ENCODE peak calls at places on chromosome 21, in six cellular contexts. A is right lobe of liver, O is spleen, C is colonic mucosa, R is H9, B is testis. P is an unnamed sample. For H3K4me1 and H3K27me3, the result is how much of the 10 kb centered on the place peaks cover.

GRCh38 chr21:34511154-34511553 is 856 bp downstream of the KCNE1 start:
- DNase-seq in A (no peak), O (no peak), C (no peak), R (no peak), B (no peak), P (no peak)

GRCh38 chr21:16145479-16145878 is 415.7 kb downstream of the USP25 start:
- DNase-seq in A (no peak), O (peak), C (no peak), R (no peak), B (no peak), P (peak)

GRCh38 chr21:15986277-15986676 is 256.5 kb downstream of the USP25 start:
- DNase-seq in A (no peak), O (no peak), C (no peak), R (no peak), B (no peak), P (peak)

GRCh38 chr21:41681336-41681801 is 85.5 kb downstream of the RIPK4 start:
- DNase-seq in A (no peak), O (peak), C (no peak), R (no peak), B (no peak), P (no peak)

GRCh38 chr21:25885880-25886279 is 151.1 kb downstream of the GABPA start:
- DNase-seq in A (no peak), O (no peak), C (no peak), R (no peak), B (no peak), P (no peak)

GRCh38 chr21:42456457-42456856 is 39.6 kb downstream of the RSPH1 start:
- DNase-seq in A (no peak), O (peak), C (no peak), R (no peak), B (no peak), P (no peak)

GRCh38 chr21:15967661-15968060 is 237.9 kb downstream of the USP25 start:
- DNase-seq in A (no peak), O (no peak), C (no peak), R (no peak), B (no peak), P (no peak)

GRCh38 chr21:25733859-25734653 is 648 bp downstream of the ATP5PF start:
- DNase-seq in A (no peak), O (peak), C (peak), R (no peak), B (no peak), P (peak)

GRCh38 chr21:42525676-42526378 is 12.2 kb downstream of the SLC37A1 start:
- DNase-seq in A (no peak), O (no peak), C (no peak), R (no peak), B (no peak), P (no peak)

GRCh38 chr21:19286901-19287300 is 883.3 kb upstream of the TMPRSS15 start:
- DNase-seq in A (no peak), O (no peak), C (no peak), R (no peak), B (no peak), P (no peak)

GRCh38 chr21:40445349-40445921 is 401.5 kb downstream of the DSCAM start:
- DNase-seq in A (no peak), O (no peak), C (no peak), R (no peak), B (no peak), P (no peak)

GRCh38 chr21:41650526-41651145 is 116.2 kb downstream of the RIPK4 start:
- DNase-seq in A (no peak), O (peak), C (no peak), R (no peak), B (no peak), P (no peak)

GRCh38 chr21:29302340-29302991 is 3.7 kb downstream of the BACH1 start:
- DNase-seq in A (no peak), O (no peak), C (no peak), R (no peak), B (no peak), P (no peak)
- H3K4me1 ChIP-seq in A (under half), O (half or more), C (under half), R (under half), B (under half), P (under half)

GRCh38 chr21:31915566-31915965 is 42.7 kb downstream of the HUNK start:
- DNase-seq in A (no peak), O (no peak), C (no peak), R (no peak), B (no peak), P (no peak)

GRCh38 chr21:31921079-31921478 is 48.3 kb downstream of the HUNK start:
- DNase-seq in A (no peak), O (no peak), C (no peak), R (no peak), B (no peak), P (no peak)

GRCh38 chr21:31917108-31917507 is 44.3 kb downstream of the HUNK start:
- DNase-seq in A (no peak), O (no peak), C (no peak), R (no peak), B (no peak), P (no peak)

GRCh38 chr21:31920275-31920674 is 47.5 kb downstream of the HUNK start:
- DNase-seq in A (no peak), O (no peak), C (no peak), R (no peak), B (no peak), P (no peak)

GRCh38 chr21:31918250-31918775 is 45.5 kb downstream of the HUNK start:
- DNase-seq in A (no peak), O (no peak), C (no peak), R (no peak), B (no peak), P (no peak)
- H3K27me3 ChIP-seq in A (under half), O (under half), C (under half), R (under half), B (under half), P (under half)

GRCh38 chr21:46634427-46634826 is 1.0 kb upstream of the PRMT2 start:
- DNase-seq in A (no peak), O (no peak), C (peak), R (no peak), B (no peak), P (no peak)

GRCh38 chr21:46635324-46636180 is at the start of gene PRMT2:
- DNase-seq in A (peak), O (peak), C (peak), R (peak), B (peak), P (peak)

GRCh38 chr21:46633561-46633960 is 1.9 kb upstream of the PRMT2 start:
- DNase-seq in A (no peak), O (no peak), C (no peak), R (no peak), B (no peak), P (no peak)

GRCh38 chr21:46636181-46636512 is 673 bp downstream of the PRMT2 start:
- DNase-seq in A (no peak), O (no peak), C (no peak), R (no peak), B (no peak), P (no peak)

DNA sequence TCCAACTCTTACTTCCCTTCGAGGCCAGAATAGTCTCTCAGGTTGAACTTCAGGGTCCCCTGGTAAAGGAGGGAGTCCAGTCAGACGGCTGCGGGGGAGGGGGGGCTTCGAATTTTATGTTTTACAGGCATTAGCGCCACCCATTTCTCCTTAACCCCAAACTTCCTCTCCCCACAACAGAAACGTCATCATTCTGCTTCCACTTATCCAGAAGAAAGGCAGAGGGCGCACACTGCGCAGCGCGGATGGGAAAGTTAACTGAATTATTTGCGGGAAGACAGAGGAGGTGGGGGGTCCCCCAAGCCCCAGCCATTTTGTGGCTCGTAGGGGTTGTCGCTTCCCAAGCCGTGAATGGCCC is 529 bp upstream of the PRMT2 start:
- DNase-seq in A (peak), O (no peak), C (peak), R (no peak), B (peak), P (peak)
- TF ChIP-seq CTCF in A (peak), O (peak), C (no peak), R (peak), B (peak), P (peak)

DNA sequence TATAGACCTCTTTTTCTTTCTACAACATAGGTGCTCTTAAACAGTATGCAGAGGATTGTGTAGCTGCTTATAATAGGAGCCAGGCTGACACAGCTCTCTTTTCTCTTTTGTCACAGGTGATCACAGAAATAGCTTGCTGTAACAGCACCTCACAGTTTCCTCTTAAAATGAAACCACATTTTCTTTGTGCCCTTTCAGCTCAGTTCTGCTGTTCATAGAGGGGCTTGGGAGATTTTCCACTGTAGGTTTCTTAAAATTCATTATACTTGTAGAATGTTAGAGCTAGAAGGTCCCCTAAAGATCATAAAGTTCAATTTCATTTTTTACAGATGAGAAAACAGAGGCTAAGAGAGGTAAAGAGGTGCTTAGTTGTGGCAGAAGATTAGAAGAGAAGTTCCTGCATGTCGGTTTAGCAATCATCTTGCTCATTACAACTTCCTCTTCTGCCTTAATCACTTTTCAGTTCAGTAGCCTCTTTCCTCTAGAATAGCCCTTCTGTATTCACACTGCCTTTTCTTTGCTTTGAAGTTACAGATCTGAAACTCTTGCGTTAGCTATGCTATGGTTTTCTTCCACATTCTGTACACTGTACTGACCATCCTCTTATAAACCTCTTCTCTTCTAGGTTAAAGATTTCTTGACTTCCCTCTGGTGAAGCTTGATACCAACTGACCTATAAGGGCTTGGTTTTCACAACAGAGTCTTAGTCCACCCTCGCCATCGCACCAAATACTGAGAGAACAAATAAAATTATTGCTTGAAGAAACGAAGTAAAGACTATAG is 35.1 kb downstream of the C21orf91 start:
- DNase-seq in A (no peak), O (no peak), C (no peak), R (no peak), B (no peak), P (no peak)
- H3K4me1 ChIP-seq in A (under half), O (half or more), C (under half), R (under half), B (under half), P (under half)

GRCh38 chr21:45868488-45868887 is 113.1 kb upstream of the COL6A1 start:
- DNase-seq in A (no peak), O (peak), C (no peak), R (peak), B (no peak), P (no peak)
- H3K27me3 ChIP-seq in A (under half), O (under half), C (under half), R (under half), B (under half), P (under half)

DNA sequence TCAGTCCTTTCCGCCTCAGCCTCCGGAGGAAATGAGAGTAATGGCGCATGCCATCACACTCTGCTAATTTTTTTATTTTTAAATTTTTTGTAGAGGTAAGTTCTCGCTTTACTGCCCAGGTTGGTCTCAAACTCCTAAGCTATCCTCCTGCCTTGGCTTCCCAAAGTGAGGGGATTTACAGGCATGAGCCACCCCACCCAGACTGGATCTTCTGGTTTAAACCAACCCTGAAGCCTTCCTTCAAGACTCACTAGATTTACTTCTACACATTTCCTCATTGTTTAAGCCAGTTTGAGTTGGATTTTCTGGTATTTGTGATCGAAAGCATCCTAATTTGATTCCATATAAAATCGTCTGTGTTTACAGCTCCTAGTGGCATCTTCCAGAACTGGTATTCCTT is 23.1 kb upstream of the SCAF4 start:
- DNase-seq in A (no peak), O (no peak), C (no peak), R (no peak), B (no peak), P (no peak)
- TF ChIP-seq CTCF in A (no peak), O (no peak), C (no peak), R (no peak), B (no peak), P (no peak)

GRCh38 chr21:28066051-28066450 is 926.6 kb downstream of the LTN1 start:
- DNase-seq in A (no peak), O (no peak), C (no peak), R (no peak), B (no peak), P (no peak)

GRCh38 chr21:28069446-28069845 is 923.2 kb downstream of the LTN1 start:
- DNase-seq in A (no peak), O (no peak), C (no peak), R (peak), B (no peak), P (no peak)

GRCh38 chr21:28072601-28073000 is 920.1 kb downstream of the LTN1 start:
- DNase-seq in A (no peak), O (no peak), C (no peak), R (no peak), B (no peak), P (no peak)

GRCh38 chr21:28067015-28067414 is 925.7 kb downstream of the LTN1 start:
- DNase-seq in A (no peak), O (no peak), C (no peak), R (no peak), B (no peak), P (no peak)

GRCh38 chr21:28068455-28069358 is 924.0 kb downstream of the LTN1 start:
- DNase-seq in A (no peak), O (no peak), C (no peak), R (no peak), B (no peak), P (no peak)
- H3K4me1 ChIP-seq in A (under half), O (under half), C (under half), R (under half), B (under half), P (under half)

DNA sequence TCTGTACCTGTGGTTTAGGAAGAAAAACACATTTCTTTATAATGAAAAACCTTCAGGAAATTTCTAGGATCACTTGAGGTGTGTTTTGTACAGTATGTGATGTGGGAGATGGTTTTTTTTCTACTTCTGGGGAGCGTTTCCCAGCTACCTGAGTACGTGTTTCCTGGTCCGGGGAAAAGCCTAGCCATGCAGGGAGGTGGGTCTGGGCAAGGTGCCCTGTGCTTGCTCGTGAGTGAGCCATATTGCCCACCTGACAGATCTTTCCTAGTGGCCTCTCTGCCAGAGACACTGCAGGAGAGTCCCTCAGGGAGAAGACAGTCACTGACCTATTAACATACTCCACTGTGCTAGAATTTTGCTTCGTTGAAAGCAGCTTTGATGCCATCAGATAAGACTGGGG is 41.3 kb downstream of the TRPM2 start:
- DNase-seq in A (no peak), O (no peak), C (no peak), R (no peak), B (no peak), P (no peak)
- H3K27me3 ChIP-seq in A (under half), O (under half), C (under half), R (under half), B (under half), P (under half)

DNA sequence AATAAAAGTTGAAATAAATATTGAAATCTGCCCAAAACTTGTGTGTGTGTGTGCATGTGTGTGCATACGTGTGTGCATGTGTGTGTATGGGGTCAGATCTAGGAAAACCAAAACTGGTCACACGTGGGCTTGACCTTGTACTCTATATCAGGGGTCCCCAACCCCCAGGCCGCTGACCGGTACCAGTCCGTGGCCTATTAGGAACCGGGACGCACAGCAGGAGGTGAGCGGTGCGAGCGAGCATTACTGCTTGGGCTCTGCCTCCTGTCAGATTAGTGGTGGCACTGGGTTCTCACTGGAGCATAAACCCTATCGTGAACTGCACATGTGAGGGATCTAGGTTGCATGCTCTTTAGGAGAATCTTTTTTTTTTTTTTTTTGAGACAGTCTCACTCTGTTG is 8.7 kb downstream of the DOP1B start:
- DNase-seq in A (no peak), O (no peak), C (no peak), R (no peak), B (no peak), P (no peak)
- TF ChIP-seq CTCF in A (no peak), O (no peak), C (no peak), R (no peak), B (no peak), P (no peak)

GRCh38 chr21:38752051-38752505 is 53.7 kb upstream of the ETS2 start:
- DNase-seq in A (no peak), O (no peak), C (no peak), R (no peak), B (no peak), P (no peak)
- H3K4me1 ChIP-seq in A (under half), O (under half), C (under half), R (under half), B (under half), P (under half)

P was measured in BE2C.